ENCODE peak calls at places on chromosomes 6 and 20, in seven cellular contexts. One of them, this sample, is unnamed. For H3K36me3 and H3K4me1, the result is how much of the 10 kb centered on the place peaks cover.

GRCh38 chr6:151721141-151721540 is 86.3 kb upstream of the ESR1 start:
- DNase-seq in K562: no peak
- DNase-seq in Panc1: no peak
- DNase-seq in HCT116: no peak
- DNase-seq in endothelial cell of umbilical vein: no peak
- DNase-seq in spleen: no peak
- DNase-seq in SK-N-SH: no peak
- DNase-seq in this sample: no peak

GRCh38 chr6:93423542-93423941 is 4.2 kb upstream of the EPHA7 start:
- DNase-seq in K562: no peak
- DNase-seq in Panc1: no peak
- DNase-seq in HCT116: peak
- DNase-seq in endothelial cell of umbilical vein: peak
- DNase-seq in spleen: no peak
- DNase-seq in SK-N-SH: peak
- DNase-seq in this sample: no peak

GRCh38 chr6:3433005-3433404 is 23.8 kb downstream of the SLC22A23 start:
- DNase-seq in K562: no peak
- DNase-seq in Panc1: no peak
- DNase-seq in HCT116: no peak
- DNase-seq in endothelial cell of umbilical vein: no peak
- DNase-seq in spleen: no peak
- DNase-seq in SK-N-SH: no peak
- DNase-seq in this sample: no peak

GRCh38 chr6:118751072-118751471 is 99.7 kb upstream of the CEP85L start:
- DNase-seq in K562: no peak
- DNase-seq in Panc1: no peak
- DNase-seq in HCT116: no peak
- DNase-seq in endothelial cell of umbilical vein: no peak
- DNase-seq in spleen: no peak
- DNase-seq in SK-N-SH: no peak
- DNase-seq in this sample: no peak

GRCh38 chr6:69819138-69819537 is 22.3 kb upstream of the LMBRD1 start:
- DNase-seq in K562: no peak
- DNase-seq in Panc1: no peak
- DNase-seq in HCT116: no peak
- DNase-seq in endothelial cell of umbilical vein: no peak
- DNase-seq in spleen: no peak
- DNase-seq in SK-N-SH: no peak
- DNase-seq in this sample: no peak

GRCh38 chr6:144559865-144560603 is 274.9 kb downstream of the UTRN start:
- DNase-seq in K562: no peak
- DNase-seq in Panc1: no peak
- DNase-seq in HCT116: no peak
- DNase-seq in endothelial cell of umbilical vein: peak
- DNase-seq in spleen: no peak
- DNase-seq in SK-N-SH: peak
- DNase-seq in this sample: no peak

GRCh38 chr20:21508230-21509078 is 5.4 kb downstream of the NKX2-2 start:
- DNase-seq in K562: no peak
- DNase-seq in Panc1: no peak
- DNase-seq in HCT116: no peak
- DNase-seq in endothelial cell of umbilical vein: no peak
- DNase-seq in spleen: no peak
- DNase-seq in SK-N-SH: peak
- DNase-seq in this sample: no peak

GRCh38 chr6:144285798-144286502 is 815 bp downstream of the UTRN start:
- DNase-seq in K562: no peak
- DNase-seq in Panc1: no peak
- DNase-seq in HCT116: no peak
- DNase-seq in endothelial cell of umbilical vein: peak
- DNase-seq in spleen: peak
- DNase-seq in SK-N-SH: peak
- DNase-seq in this sample: peak

GRCh38 chr6:72787521-72788031 is 165.7 kb downstream of the KCNQ5 start:
- DNase-seq in K562: no peak
- DNase-seq in Panc1: peak
- DNase-seq in HCT116: no peak
- DNase-seq in endothelial cell of umbilical vein: peak
- DNase-seq in spleen: no peak
- DNase-seq in SK-N-SH: no peak
- DNase-seq in this sample: no peak

GRCh38 chr6:136587527-136587926 is 37.3 kb upstream of the MAP7 start:
- DNase-seq in K562: no peak
- DNase-seq in Panc1: no peak
- DNase-seq in HCT116: no peak
- DNase-seq in endothelial cell of umbilical vein: no peak
- DNase-seq in spleen: no peak
- DNase-seq in SK-N-SH: no peak
- DNase-seq in this sample: no peak

GRCh38 chr6:11947569-11947968 is 64.5 kb upstream of the HIVEP1 start:
- DNase-seq in K562: no peak
- DNase-seq in Panc1: no peak
- DNase-seq in HCT116: no peak
- DNase-seq in endothelial cell of umbilical vein: no peak
- DNase-seq in spleen: no peak
- DNase-seq in SK-N-SH: no peak
- DNase-seq in this sample: no peak

GRCh38 chr6:109662192-109662591 is 28.8 kb downstream of the AK9 start:
- DNase-seq in K562: no peak
- DNase-seq in Panc1: no peak
- DNase-seq in HCT116: no peak
- DNase-seq in endothelial cell of umbilical vein: peak
- DNase-seq in spleen: no peak
- DNase-seq in SK-N-SH: no peak
- DNase-seq in this sample: no peak

GRCh38 chr20:36847009-36847709 is 28.8 kb upstream of the TLDC2 start:
- DNase-seq in K562: no peak
- DNase-seq in Panc1: no peak
- DNase-seq in HCT116: no peak
- DNase-seq in endothelial cell of umbilical vein: no peak
- DNase-seq in spleen: no peak
- DNase-seq in SK-N-SH: no peak
- DNase-seq in this sample: peak

DNA sequence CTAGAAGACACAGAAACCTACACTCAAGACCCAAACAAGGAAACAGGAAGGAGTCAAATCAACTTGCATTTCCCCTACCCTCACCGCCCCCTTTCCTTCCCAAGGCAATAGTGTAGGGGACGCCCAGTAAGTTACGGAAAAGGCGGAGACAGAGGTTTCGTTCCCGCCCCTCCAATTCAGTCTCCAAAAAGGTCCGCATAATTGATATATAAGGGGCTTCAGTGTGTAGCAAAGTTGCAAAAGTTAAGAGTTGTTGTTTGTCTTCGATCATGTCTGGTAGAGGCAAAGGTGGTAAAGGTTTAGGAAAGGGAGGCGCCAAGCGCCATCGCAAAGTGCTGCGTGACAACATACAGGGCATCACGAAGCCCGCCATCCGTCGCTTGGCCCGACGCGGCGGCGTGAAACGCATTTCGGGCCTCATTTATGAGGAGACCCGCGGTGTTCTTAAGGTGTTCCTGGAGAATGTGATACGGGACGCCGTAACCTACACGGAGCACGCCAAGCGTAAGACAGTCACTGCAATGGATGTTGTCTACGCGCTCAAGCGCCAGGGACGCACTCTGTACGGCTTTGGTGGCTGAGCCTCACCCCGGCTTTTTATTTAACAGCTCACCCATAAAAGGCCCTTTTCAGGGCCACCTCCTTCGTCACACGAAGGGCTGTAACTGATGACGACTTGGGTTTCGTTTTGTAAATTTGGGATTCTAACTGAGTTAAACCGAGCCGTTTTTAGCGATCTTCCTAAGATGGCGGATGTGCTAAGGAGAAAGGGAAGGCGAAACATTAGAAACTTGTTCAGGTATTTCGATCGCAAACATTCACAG is 124.6 kb upstream of the BTN3A2 start:
- DNase-seq in K562: no peak
- DNase-seq in Panc1: no peak
- DNase-seq in HCT116: no peak
- DNase-seq in endothelial cell of umbilical vein: peak
- DNase-seq in spleen: peak
- DNase-seq in SK-N-SH: peak
- DNase-seq in this sample: peak
- TF ChIP-seq POLR2AphosphoS5 in K562: no peak
- TF ChIP-seq POLR2AphosphoS5 in Panc1: no peak
- TF ChIP-seq POLR2AphosphoS5 in HCT116: no peak
- TF ChIP-seq POLR2AphosphoS5 in endothelial cell of umbilical vein: peak
- TF ChIP-seq POLR2AphosphoS5 in spleen: peak
- TF ChIP-seq POLR2AphosphoS5 in SK-N-SH: peak
- TF ChIP-seq POLR2AphosphoS5 in this sample: peak

DNA sequence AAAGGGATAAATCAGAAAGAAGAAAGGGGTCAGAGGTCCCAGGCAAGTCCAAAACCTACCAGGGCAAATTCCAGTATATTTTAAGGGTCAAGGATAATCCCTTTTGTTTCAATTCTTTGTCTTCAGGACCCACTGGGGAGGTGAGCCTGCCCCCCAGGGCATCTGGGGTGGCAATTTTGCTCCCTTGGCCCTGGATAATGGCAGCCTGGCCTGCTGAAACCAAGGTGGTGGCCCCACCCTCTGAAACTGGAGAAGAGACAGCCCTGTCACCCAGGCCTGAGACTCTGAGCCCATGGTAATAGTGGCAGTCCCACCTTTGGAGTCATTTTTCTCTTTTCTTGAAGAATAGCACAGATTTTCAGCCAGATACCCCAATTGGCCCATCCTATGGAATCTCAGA is 118.1 kb downstream of the C6orf58 start:
- DNase-seq in K562: no peak
- DNase-seq in Panc1: no peak
- DNase-seq in HCT116: no peak
- DNase-seq in endothelial cell of umbilical vein: no peak
- DNase-seq in spleen: no peak
- DNase-seq in SK-N-SH: no peak
- DNase-seq in this sample: no peak
- H3K36me3 ChIP-seq in K562: under half
- H3K36me3 ChIP-seq in Panc1: under half
- H3K36me3 ChIP-seq in HCT116: under half
- H3K36me3 ChIP-seq in endothelial cell of umbilical vein: under half
- H3K36me3 ChIP-seq in spleen: under half
- H3K36me3 ChIP-seq in SK-N-SH: under half
- H3K36me3 ChIP-seq in this sample: under half

DNA sequence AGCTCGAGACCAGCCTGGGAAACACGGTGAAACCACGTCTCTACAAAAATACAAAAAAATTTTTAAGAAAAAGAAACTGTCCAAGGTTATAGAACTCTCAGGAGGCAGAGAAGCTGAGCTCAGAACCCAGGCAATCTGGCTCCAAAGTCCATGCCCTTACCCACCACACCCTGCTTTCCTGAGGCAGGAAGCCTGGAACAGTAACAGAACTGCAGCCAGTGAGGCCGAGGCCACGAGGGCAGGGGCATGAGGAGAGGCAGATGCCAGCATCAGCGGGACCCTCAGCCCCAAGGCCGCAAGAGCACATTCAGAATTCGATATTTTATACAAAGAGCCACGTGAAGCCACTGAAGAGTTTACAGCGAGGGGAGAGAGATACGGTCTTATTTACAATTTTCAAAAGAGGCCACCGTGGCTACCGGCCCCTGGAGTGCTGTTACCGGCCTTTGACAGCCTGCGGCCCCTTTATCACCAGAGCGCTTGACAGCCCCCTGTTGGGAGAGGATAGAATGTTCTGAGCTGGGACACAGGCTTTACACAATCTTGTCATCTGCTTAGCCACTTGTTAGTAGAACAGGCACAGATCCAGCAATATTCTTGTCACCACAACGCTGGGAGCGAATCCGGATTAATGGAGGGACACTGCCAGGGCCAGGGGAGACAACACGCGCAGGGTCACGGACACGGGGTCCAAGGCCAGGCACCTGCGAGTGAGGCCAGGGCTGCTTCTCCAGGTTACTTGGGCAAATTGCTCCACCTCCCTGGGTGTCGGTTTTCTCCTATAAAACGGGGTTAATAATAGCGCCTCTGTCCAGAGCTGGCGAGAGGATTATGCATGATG is 5.6 kb downstream of the SPATA2 start:
- DNase-seq in K562: peak
- DNase-seq in Panc1: no peak
- DNase-seq in HCT116: no peak
- DNase-seq in endothelial cell of umbilical vein: peak
- DNase-seq in spleen: no peak
- DNase-seq in SK-N-SH: no peak
- DNase-seq in this sample: no peak
- H3K4me1 ChIP-seq in K562: under half
- H3K4me1 ChIP-seq in Panc1: under half
- H3K4me1 ChIP-seq in HCT116: under half
- H3K4me1 ChIP-seq in endothelial cell of umbilical vein: under half
- H3K4me1 ChIP-seq in spleen: half or more
- H3K4me1 ChIP-seq in SK-N-SH: under half
- H3K4me1 ChIP-seq in this sample: under half

GRCh38 chr20:48694466-48694865 is 133.3 kb downstream of the PREX1 start:
- DNase-seq in K562: no peak
- DNase-seq in Panc1: no peak
- DNase-seq in HCT116: no peak
- DNase-seq in endothelial cell of umbilical vein: no peak
- DNase-seq in spleen: peak
- DNase-seq in SK-N-SH: no peak
- DNase-seq in this sample: no peak

GRCh38 chr20:48695738-48696137 is 132.1 kb downstream of the PREX1 start:
- DNase-seq in K562: no peak
- DNase-seq in Panc1: no peak
- DNase-seq in HCT116: no peak
- DNase-seq in endothelial cell of umbilical vein: no peak
- DNase-seq in spleen: no peak
- DNase-seq in SK-N-SH: no peak
- DNase-seq in this sample: no peak

GRCh38 chr20:48698507-48699267 is 129.1 kb downstream of the PREX1 start:
- DNase-seq in K562: peak
- DNase-seq in Panc1: no peak
- DNase-seq in HCT116: no peak
- DNase-seq in endothelial cell of umbilical vein: no peak
- DNase-seq in spleen: peak
- DNase-seq in SK-N-SH: no peak
- DNase-seq in this sample: no peak

GRCh38 chr20:48695255-48695654 is 132.5 kb downstream of the PREX1 start:
- DNase-seq in K562: no peak
- DNase-seq in Panc1: no peak
- DNase-seq in HCT116: no peak
- DNase-seq in endothelial cell of umbilical vein: no peak
- DNase-seq in spleen: no peak
- DNase-seq in SK-N-SH: peak
- DNase-seq in this sample: no peak

DNA sequence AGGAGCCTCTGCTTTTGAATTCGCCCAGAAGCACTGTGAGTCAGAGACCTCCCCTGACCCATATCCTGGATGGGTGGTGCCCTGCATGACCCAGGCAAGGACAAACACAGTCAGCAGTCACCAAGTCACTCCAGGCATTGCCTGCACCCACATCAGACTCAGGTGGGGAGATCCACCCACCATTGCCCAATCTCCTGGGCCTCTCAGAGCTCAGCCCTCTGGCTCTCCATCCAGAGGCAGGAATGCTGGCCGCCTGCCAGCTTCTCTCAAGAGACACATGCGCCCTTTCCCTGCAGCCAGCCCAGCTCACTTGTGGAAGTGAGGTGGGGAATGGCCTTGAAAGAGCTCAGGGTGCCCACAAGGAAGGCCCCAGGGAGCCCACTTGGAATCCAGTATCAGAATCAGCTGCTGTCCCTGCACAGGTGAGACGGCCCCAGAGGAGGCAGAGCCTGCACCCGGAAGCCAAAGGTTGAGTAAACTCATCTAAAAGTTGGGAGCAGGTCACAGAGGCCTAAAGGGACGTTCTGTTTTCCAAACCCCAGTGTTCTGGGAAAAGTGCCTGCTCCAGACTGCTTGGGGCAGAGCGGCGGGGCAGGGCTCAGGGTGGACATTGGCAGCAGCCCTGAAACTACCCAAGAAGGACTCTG is 129.8 kb downstream of the PREX1 start:
- DNase-seq in K562: peak
- DNase-seq in Panc1: peak
- DNase-seq in HCT116: no peak
- DNase-seq in endothelial cell of umbilical vein: peak
- DNase-seq in spleen: peak
- DNase-seq in SK-N-SH: peak
- DNase-seq in this sample: peak
- TF ChIP-seq POLR2AphosphoS5 in K562: no peak
- TF ChIP-seq POLR2AphosphoS5 in Panc1: no peak
- TF ChIP-seq POLR2AphosphoS5 in HCT116: no peak
- TF ChIP-seq POLR2AphosphoS5 in endothelial cell of umbilical vein: no peak
- TF ChIP-seq POLR2AphosphoS5 in spleen: no peak
- TF ChIP-seq POLR2AphosphoS5 in SK-N-SH: no peak
- TF ChIP-seq POLR2AphosphoS5 in this sample: no peak